ENCODE peak calls at places on chromosomes 11 and 22, in eight cellular contexts. One of them, this sample, is unnamed.

GRCh38 chr11:58006940-58007339 is 16.7 kb upstream of the OR9Q1 start:
- DNase-seq in NCI-H345: no peak
- DNase-seq in CD4-positive, alpha-beta T cell: no peak
- DNase-seq in AG09319: no peak
- DNase-seq in HS-5: peak; percentile 52
- DNase-seq in left cardiac atrium: no peak
- DNase-seq in Right ventricle myocardium superior: no peak
- DNase-seq in lower lobe of right lung: no peak
- DNase-seq in this sample: no peak

GRCh38 chr11:73528877-73529530 is 68.9 kb downstream of the FAM168A start:
- DNase-seq in NCI-H345: no peak
- DNase-seq in CD4-positive, alpha-beta T cell: no peak
- DNase-seq in AG09319: no peak
- DNase-seq in HS-5: no peak
- DNase-seq in left cardiac atrium: no peak
- DNase-seq in Right ventricle myocardium superior: no peak
- DNase-seq in lower lobe of right lung: no peak
- DNase-seq in this sample: peak; percentile 10

GRCh38 chr22:19519041-19519926 is 4.9 kb downstream of the CLDN5 start:
- DNase-seq in NCI-H345: no peak
- DNase-seq in CD4-positive, alpha-beta T cell: no peak
- DNase-seq in AG09319: no peak
- DNase-seq in HS-5: no peak
- DNase-seq in left cardiac atrium: no peak
- DNase-seq in Right ventricle myocardium superior: peak; percentile 27
- DNase-seq in lower lobe of right lung: no peak
- DNase-seq in this sample: no peak

GRCh38 chr11:118401880-118402590 is 629 bp downstream of the ATP5MG start:
- DNase-seq in NCI-H345: no peak
- DNase-seq in CD4-positive, alpha-beta T cell: no peak
- DNase-seq in AG09319: peak; percentile 57
- DNase-seq in HS-5: peak; percentile 42
- DNase-seq in left cardiac atrium: no peak
- DNase-seq in Right ventricle myocardium superior: no peak
- DNase-seq in lower lobe of right lung: no peak
- DNase-seq in this sample: no peak

GRCh38 chr11:7072401-7073028 is 16.3 kb upstream of the RBMXL2 start:
- DNase-seq in NCI-H345: no peak
- DNase-seq in CD4-positive, alpha-beta T cell: no peak
- DNase-seq in AG09319: no peak
- DNase-seq in HS-5: no peak
- DNase-seq in left cardiac atrium: no peak
- DNase-seq in Right ventricle myocardium superior: no peak
- DNase-seq in lower lobe of right lung: no peak
- DNase-seq in this sample: peak; percentile 8

GRCh38 chr11:27370374-27370773 is 7.4 kb upstream of the CCDC34 start:
- DNase-seq in NCI-H345: no peak
- DNase-seq in CD4-positive, alpha-beta T cell: no peak
- DNase-seq in AG09319: no peak
- DNase-seq in HS-5: no peak
- DNase-seq in left cardiac atrium: no peak
- DNase-seq in Right ventricle myocardium superior: no peak
- DNase-seq in lower lobe of right lung: no peak
- DNase-seq in this sample: no peak

GRCh38 chr11:66268953-66269906 is 791 bp downstream of the RAB1B start:
- DNase-seq in NCI-H345: no peak
- DNase-seq in CD4-positive, alpha-beta T cell: no peak
- DNase-seq in AG09319: no peak
- DNase-seq in HS-5: no peak
- DNase-seq in left cardiac atrium: no peak
- DNase-seq in Right ventricle myocardium superior: peak; percentile 48
- DNase-seq in lower lobe of right lung: no peak
- DNase-seq in this sample: peak; percentile 76

GRCh38 chr11:18705651-18706281 is 7.2 kb downstream of the TMEM86A start:
- DNase-seq in NCI-H345: peak; percentile 40
- DNase-seq in CD4-positive, alpha-beta T cell: no peak
- DNase-seq in AG09319: no peak
- DNase-seq in HS-5: no peak
- DNase-seq in left cardiac atrium: peak; percentile 58
- DNase-seq in Right ventricle myocardium superior: peak; percentile 59
- DNase-seq in lower lobe of right lung: peak; percentile 73
- DNase-seq in this sample: peak; percentile 64

GRCh38 chr11:119157088-119157487 is 8.2 kb downstream of the ABCG4 start:
- DNase-seq in NCI-H345: no peak
- DNase-seq in CD4-positive, alpha-beta T cell: no peak
- DNase-seq in AG09319: no peak
- DNase-seq in HS-5: no peak
- DNase-seq in left cardiac atrium: no peak
- DNase-seq in Right ventricle myocardium superior: no peak
- DNase-seq in lower lobe of right lung: peak; percentile 15
- DNase-seq in this sample: no peak

GRCh38 chr11:67274768-67275605 is 8.7 kb downstream of the GRK2 start:
- DNase-seq in NCI-H345: no peak
- DNase-seq in CD4-positive, alpha-beta T cell: no peak
- DNase-seq in AG09319: no peak
- DNase-seq in HS-5: no peak
- DNase-seq in left cardiac atrium: peak; percentile 78
- DNase-seq in Right ventricle myocardium superior: peak; percentile 85
- DNase-seq in lower lobe of right lung: peak; percentile 49
- DNase-seq in this sample: no peak

GRCh38 chr22:26883393-26883792 is 226.0 kb downstream of the MIAT start:
- DNase-seq in NCI-H345: no peak
- DNase-seq in CD4-positive, alpha-beta T cell: no peak
- DNase-seq in AG09319: no peak
- DNase-seq in HS-5: no peak
- DNase-seq in left cardiac atrium: no peak
- DNase-seq in Right ventricle myocardium superior: no peak
- DNase-seq in lower lobe of right lung: no peak
- DNase-seq in this sample: no peak

GRCh38 chr22:28816994-28817530 is 16.7 kb upstream of the XBP1 start:
- DNase-seq in NCI-H345: no peak
- DNase-seq in CD4-positive, alpha-beta T cell: no peak
- DNase-seq in AG09319: no peak
- DNase-seq in HS-5: no peak
- DNase-seq in left cardiac atrium: no peak
- DNase-seq in Right ventricle myocardium superior: no peak
- DNase-seq in lower lobe of right lung: no peak
- DNase-seq in this sample: no peak

GRCh38 chr22:49418341-49418894 is 409.3 kb downstream of the BRD1 start:
- DNase-seq in NCI-H345: no peak
- DNase-seq in CD4-positive, alpha-beta T cell: no peak
- DNase-seq in AG09319: no peak
- DNase-seq in HS-5: no peak
- DNase-seq in left cardiac atrium: no peak
- DNase-seq in Right ventricle myocardium superior: no peak
- DNase-seq in lower lobe of right lung: no peak
- DNase-seq in this sample: no peak

GRCh38 chr11:118872403-118872821 is 11.3 kb upstream of the CXCR5 start:
- DNase-seq in NCI-H345: no peak
- DNase-seq in CD4-positive, alpha-beta T cell: no peak
- DNase-seq in AG09319: no peak
- DNase-seq in HS-5: no peak
- DNase-seq in left cardiac atrium: no peak
- DNase-seq in Right ventricle myocardium superior: no peak
- DNase-seq in lower lobe of right lung: no peak
- DNase-seq in this sample: peak; percentile 45

GRCh38 chr11:66418168-66418985 is 2.5 kb upstream of the NPAS4 start:
- DNase-seq in NCI-H345: peak; percentile 73
- DNase-seq in CD4-positive, alpha-beta T cell: peak; percentile 39
- DNase-seq in AG09319: peak; percentile 84
- DNase-seq in HS-5: peak; percentile 73
- DNase-seq in left cardiac atrium: peak; percentile 83
- DNase-seq in Right ventricle myocardium superior: peak; percentile 85
- DNase-seq in lower lobe of right lung: peak; percentile 58
- DNase-seq in this sample: peak; percentile 93